ENCODE peak calls at places on chromosomes 4 and X, in seven cellular contexts. I is fibroblast of mammary gland; Q is cardiac muscle cell; E is activated CD4-positive, alpha-beta T cell treated with anti-CD3 and anti-CD28 coated beads, Interleukin-2, amount 50 U/mL, for 48 hours; X is mucosa of descending colon; H is EH; U is Ammon's horn. N is an unnamed sample.

GRCh38 chr4:15240764-15241163 is 187.1 kb upstream of the C1QTNF7 start:
- DNase-seq in I (peak; percentile 30), Q (peak; percentile 46), E (no peak), X (no peak), H (no peak), U (no peak), N (peak; percentile 51)

GRCh38 chr4:24970635-24971034 is 57.8 kb upstream of the CCDC149 start:
- DNase-seq in I (no peak), Q (no peak), E (no peak), X (no peak), H (no peak), U (no peak), N (no peak)

GRCh38 chr4:4864940-4865704 is 5.7 kb downstream of the MSX1 start:
- DNase-seq in I (no peak), Q (no peak), E (no peak), X (no peak), H (no peak), U (no peak), N (no peak)

GRCh38 chr4:106763044-106763443 is 273.1 kb downstream of the DKK2 start:
- DNase-seq in I (peak; percentile 6), Q (no peak), E (no peak), X (no peak), H (peak; percentile 59), U (peak; percentile 11), N (peak; percentile 14)

GRCh38 chr4:152007108-152007507 is 246.3 kb upstream of the GATB start:
- DNase-seq in I (no peak), Q (no peak), E (no peak), X (no peak), H (no peak), U (peak; percentile 40), N (no peak)

GRCh38 chrX:13864264-13864663 is 47.4 kb upstream of the GPM6B start:
- DNase-seq in I (peak; percentile 79), Q (peak; percentile 55), E (no peak), X (no peak), H (peak; percentile 1), U (no peak), N (no peak)

GRCh38 chr4:22428441-22428840 is 87.4 kb downstream of the ADGRA3 start:
- DNase-seq in I (no peak), Q (no peak), E (no peak), X (no peak), H (no peak), U (no peak), N (no peak)

GRCh38 chrX:33252306-33252825 is 41.0 kb upstream of the DMD start:
- DNase-seq in I (no peak), Q (no peak), E (no peak), X (no peak), H (no peak), U (no peak), N (no peak)

GRCh38 chr4:110988741-110989140 is 365.9 kb upstream of the PITX2 start:
- DNase-seq in I (no peak), Q (no peak), E (no peak), X (no peak), H (no peak), U (no peak), N (no peak)

GRCh38 chr4:137601924-137602323 is 69.6 kb upstream of the PCDH18 start:
- DNase-seq in I (no peak), Q (no peak), E (no peak), X (no peak), H (peak; percentile 73), U (no peak), N (peak; percentile 31)

GRCh38 chrX:119482497-119483480 is 14.5 kb downstream of the SLC25A5 start:
- DNase-seq in I (peak; percentile 35), Q (peak; percentile 68), E (peak; percentile 75), X (peak; percentile 85), H (peak; percentile 51), U (peak; percentile 58), N (peak; percentile 56)

GRCh38 chrX:34848281-34848680 is 94.3 kb upstream of the FAM47B start:
- DNase-seq in I (peak; percentile 73), Q (peak; percentile 44), E (no peak), X (no peak), H (peak; percentile 85), U (no peak), N (peak; percentile 38)

GRCh38 chrX:154717824-154718223 is 33.1 kb downstream of the GAB3 start:
- DNase-seq in I (peak; percentile 68), Q (peak; percentile 72), E (no peak), X (no peak), H (peak; percentile 71), U (no peak), N (peak; percentile 32)

GRCh38 chr4:77347341-77347740 is 190.3 kb downstream of the CCNG2 start:
- DNase-seq in I (no peak), Q (no peak), E (no peak), X (peak; percentile 34), H (no peak), U (no peak), N (no peak)

N was measured in choroid plexus epithelial cell.